ENCODE peak calls at places on chromosomes 11 and 22, in ten cellular contexts. One of them, this sample, is unnamed. For H3K4me1, the result is how much of the 10 kb centered on the place peaks cover.

GRCh38 chr22:27186643-27187042 is 529.3 kb downstream of the MIAT start:
- DNase-seq in Peyer's patch: no peak
- DNase-seq in spleen: no peak
- DNase-seq in thyroid gland: no peak
- DNase-seq in uterus: no peak
- DNase-seq in tibial nerve: no peak
- DNase-seq in IMR-90: no peak
- DNase-seq in body of pancreas: no peak
- DNase-seq in right lobe of liver: no peak
- DNase-seq in heart left ventricle: no peak
- DNase-seq in this sample: no peak

GRCh38 chr11:70255717-70256116 is 14.8 kb upstream of the PPFIA1 start:
- DNase-seq in Peyer's patch: no peak
- DNase-seq in spleen: no peak
- DNase-seq in thyroid gland: no peak
- DNase-seq in uterus: peak
- DNase-seq in tibial nerve: no peak
- DNase-seq in IMR-90: no peak
- DNase-seq in body of pancreas: no peak
- DNase-seq in right lobe of liver: no peak
- DNase-seq in heart left ventricle: no peak
- DNase-seq in this sample: no peak

GRCh38 chr11:16512163-16512562 is 155.8 kb upstream of the SOX6 start:
- DNase-seq in Peyer's patch: no peak
- DNase-seq in spleen: no peak
- DNase-seq in thyroid gland: no peak
- DNase-seq in uterus: no peak
- DNase-seq in tibial nerve: no peak
- DNase-seq in IMR-90: peak
- DNase-seq in body of pancreas: no peak
- DNase-seq in right lobe of liver: no peak
- DNase-seq in heart left ventricle: no peak
- DNase-seq in this sample: no peak

GRCh38 chr11:75633409-75634011 is 35.3 kb downstream of the MAP6 start:
- DNase-seq in Peyer's patch: no peak
- DNase-seq in spleen: no peak
- DNase-seq in thyroid gland: no peak
- DNase-seq in uterus: no peak
- DNase-seq in tibial nerve: no peak
- DNase-seq in IMR-90: no peak
- DNase-seq in body of pancreas: no peak
- DNase-seq in right lobe of liver: no peak
- DNase-seq in heart left ventricle: no peak
- DNase-seq in this sample: no peak

GRCh38 chr22:41825376-41825775 is 7.5 kb upstream of the SREBF2 start:
- DNase-seq in Peyer's patch: no peak
- DNase-seq in spleen: no peak
- DNase-seq in thyroid gland: no peak
- DNase-seq in uterus: no peak
- DNase-seq in tibial nerve: no peak
- DNase-seq in IMR-90: peak
- DNase-seq in body of pancreas: no peak
- DNase-seq in right lobe of liver: no peak
- DNase-seq in heart left ventricle: peak
- DNase-seq in this sample: peak

GRCh38 chr11:77619576-77620198 is 17.9 kb downstream of the CLNS1A start:
- DNase-seq in Peyer's patch: no peak
- DNase-seq in spleen: no peak
- DNase-seq in thyroid gland: no peak
- DNase-seq in uterus: no peak
- DNase-seq in tibial nerve: peak
- DNase-seq in IMR-90: peak
- DNase-seq in body of pancreas: no peak
- DNase-seq in right lobe of liver: no peak
- DNase-seq in heart left ventricle: no peak
- DNase-seq in this sample: no peak

GRCh38 chr11:121904148-121904547 is 211.9 kb downstream of the BLID start:
- DNase-seq in Peyer's patch: no peak
- DNase-seq in spleen: no peak
- DNase-seq in thyroid gland: no peak
- DNase-seq in uterus: no peak
- DNase-seq in tibial nerve: no peak
- DNase-seq in IMR-90: no peak
- DNase-seq in body of pancreas: no peak
- DNase-seq in right lobe of liver: no peak
- DNase-seq in heart left ventricle: no peak
- DNase-seq in this sample: peak

GRCh38 chr22:30233582-30233981 is 13.0 kb downstream of the LIF start:
- DNase-seq in Peyer's patch: no peak
- DNase-seq in spleen: no peak
- DNase-seq in thyroid gland: no peak
- DNase-seq in uterus: no peak
- DNase-seq in tibial nerve: no peak
- DNase-seq in IMR-90: no peak
- DNase-seq in body of pancreas: no peak
- DNase-seq in right lobe of liver: no peak
- DNase-seq in heart left ventricle: no peak
- DNase-seq in this sample: no peak

GRCh38 chr22:19734163-19734562 is 10.8 kb downstream of the GP1BB start:
- DNase-seq in Peyer's patch: no peak
- DNase-seq in spleen: no peak
- DNase-seq in thyroid gland: no peak
- DNase-seq in uterus: no peak
- DNase-seq in tibial nerve: no peak
- DNase-seq in IMR-90: no peak
- DNase-seq in body of pancreas: no peak
- DNase-seq in right lobe of liver: no peak
- DNase-seq in heart left ventricle: no peak
- DNase-seq in this sample: no peak

GRCh38 chr11:119445356-119445755 is 22.4 kb upstream of the THY1 start:
- DNase-seq in Peyer's patch: no peak
- DNase-seq in spleen: no peak
- DNase-seq in thyroid gland: no peak
- DNase-seq in uterus: no peak
- DNase-seq in tibial nerve: no peak
- DNase-seq in IMR-90: no peak
- DNase-seq in body of pancreas: no peak
- DNase-seq in right lobe of liver: no peak
- DNase-seq in heart left ventricle: no peak
- DNase-seq in this sample: no peak

GRCh38 chr11:59062602-59063529 is 23.2 kb upstream of the GLYATL1B start:
- DNase-seq in Peyer's patch: no peak
- DNase-seq in spleen: no peak
- DNase-seq in thyroid gland: no peak
- DNase-seq in uterus: no peak
- DNase-seq in tibial nerve: no peak
- DNase-seq in IMR-90: no peak
- DNase-seq in body of pancreas: no peak
- DNase-seq in right lobe of liver: no peak
- DNase-seq in heart left ventricle: no peak
- DNase-seq in this sample: no peak

GRCh38 chr11:10762185-10762584 is 11.1 kb downstream of the CTR9 start:
- DNase-seq in Peyer's patch: no peak
- DNase-seq in spleen: no peak
- DNase-seq in thyroid gland: no peak
- DNase-seq in uterus: no peak
- DNase-seq in tibial nerve: no peak
- DNase-seq in IMR-90: no peak
- DNase-seq in body of pancreas: no peak
- DNase-seq in right lobe of liver: no peak
- DNase-seq in heart left ventricle: no peak
- DNase-seq in this sample: no peak

GRCh38 chr11:105156231-105156630 is 16.7 kb upstream of the CARD18 start:
- DNase-seq in Peyer's patch: no peak
- DNase-seq in spleen: no peak
- DNase-seq in thyroid gland: no peak
- DNase-seq in uterus: no peak
- DNase-seq in tibial nerve: no peak
- DNase-seq in IMR-90: no peak
- DNase-seq in body of pancreas: no peak
- DNase-seq in right lobe of liver: no peak
- DNase-seq in heart left ventricle: no peak
- DNase-seq in this sample: no peak

GRCh38 chr11:62789576-62789975 is 2.2 kb downstream of the TMEM223 start:
- DNase-seq in Peyer's patch: no peak
- DNase-seq in spleen: no peak
- DNase-seq in thyroid gland: no peak
- DNase-seq in uterus: no peak
- DNase-seq in tibial nerve: no peak
- DNase-seq in IMR-90: no peak
- DNase-seq in body of pancreas: no peak
- DNase-seq in right lobe of liver: no peak
- DNase-seq in heart left ventricle: no peak
- DNase-seq in this sample: no peak

GRCh38 chr11:62792193-62792575 is 378 bp upstream of the TMEM223 start:
- DNase-seq in Peyer's patch: no peak
- DNase-seq in spleen: peak
- DNase-seq in thyroid gland: peak
- DNase-seq in uterus: no peak
- DNase-seq in tibial nerve: no peak
- DNase-seq in IMR-90: peak
- DNase-seq in body of pancreas: peak
- DNase-seq in right lobe of liver: no peak
- DNase-seq in heart left ventricle: peak
- DNase-seq in this sample: peak

GRCh38 chr11:62788991-62789390 is 1.8 kb downstream of the TMEM179B start:
- DNase-seq in Peyer's patch: no peak
- DNase-seq in spleen: no peak
- DNase-seq in thyroid gland: no peak
- DNase-seq in uterus: no peak
- DNase-seq in tibial nerve: no peak
- DNase-seq in IMR-90: no peak
- DNase-seq in body of pancreas: no peak
- DNase-seq in right lobe of liver: no peak
- DNase-seq in heart left ventricle: no peak
- DNase-seq in this sample: no peak

GRCh38 chr11:62794201-62794775 is 2.5 kb upstream of the TMEM223 start:
- DNase-seq in Peyer's patch: no peak
- DNase-seq in spleen: no peak
- DNase-seq in thyroid gland: no peak
- DNase-seq in uterus: no peak
- DNase-seq in tibial nerve: no peak
- DNase-seq in IMR-90: no peak
- DNase-seq in body of pancreas: no peak
- DNase-seq in right lobe of liver: no peak
- DNase-seq in heart left ventricle: no peak
- DNase-seq in this sample: no peak

GRCh38 chr11:62791501-62792192 is at the start of gene TMEM223:
- DNase-seq in Peyer's patch: peak
- DNase-seq in spleen: peak
- DNase-seq in thyroid gland: peak
- DNase-seq in uterus: peak
- DNase-seq in tibial nerve: peak
- DNase-seq in IMR-90: peak
- DNase-seq in body of pancreas: peak
- DNase-seq in right lobe of liver: peak
- DNase-seq in heart left ventricle: peak
- DNase-seq in this sample: peak
- TF ChIP-seq POLR2A in Peyer's patch: peak
- TF ChIP-seq POLR2A in spleen: peak
- TF ChIP-seq POLR2A in thyroid gland: peak
- TF ChIP-seq POLR2A in uterus: peak
- TF ChIP-seq POLR2A in tibial nerve: peak
- TF ChIP-seq POLR2A in IMR-90: peak
- TF ChIP-seq POLR2A in body of pancreas: peak
- TF ChIP-seq POLR2A in right lobe of liver: peak
- TF ChIP-seq POLR2A in heart left ventricle: peak
- TF ChIP-seq POLR2A in this sample: peak

GRCh38 chr22:38921801-38922200 is 35.6 kb upstream of the APOBEC3A start:
- DNase-seq in Peyer's patch: no peak
- DNase-seq in spleen: no peak
- DNase-seq in thyroid gland: no peak
- DNase-seq in uterus: no peak
- DNase-seq in tibial nerve: no peak
- DNase-seq in IMR-90: no peak
- DNase-seq in body of pancreas: no peak
- DNase-seq in right lobe of liver: no peak
- DNase-seq in heart left ventricle: no peak
- DNase-seq in this sample: no peak

GRCh38 chr22:38925571-38926041 is 31.8 kb upstream of the APOBEC3A start:
- DNase-seq in Peyer's patch: no peak
- DNase-seq in spleen: no peak
- DNase-seq in thyroid gland: peak
- DNase-seq in uterus: no peak
- DNase-seq in tibial nerve: no peak
- DNase-seq in IMR-90: peak
- DNase-seq in body of pancreas: no peak
- DNase-seq in right lobe of liver: no peak
- DNase-seq in heart left ventricle: no peak
- DNase-seq in this sample: no peak

GRCh38 chr22:38927033-38927789 is 30.2 kb upstream of the APOBEC3A start:
- DNase-seq in Peyer's patch: peak
- DNase-seq in spleen: peak
- DNase-seq in thyroid gland: peak
- DNase-seq in uterus: peak
- DNase-seq in tibial nerve: peak
- DNase-seq in IMR-90: peak
- DNase-seq in body of pancreas: peak
- DNase-seq in right lobe of liver: no peak
- DNase-seq in heart left ventricle: peak
- DNase-seq in this sample: peak

GRCh38 chr22:38923463-38924196 is 33.8 kb upstream of the APOBEC3A start:
- DNase-seq in Peyer's patch: peak
- DNase-seq in spleen: no peak
- DNase-seq in thyroid gland: peak
- DNase-seq in uterus: peak
- DNase-seq in tibial nerve: peak
- DNase-seq in IMR-90: peak
- DNase-seq in body of pancreas: peak
- DNase-seq in right lobe of liver: no peak
- DNase-seq in heart left ventricle: peak
- DNase-seq in this sample: peak

GRCh38 chr22:38924197-38924952 is 33.0 kb upstream of the APOBEC3A start:
- DNase-seq in Peyer's patch: peak
- DNase-seq in spleen: no peak
- DNase-seq in thyroid gland: peak
- DNase-seq in uterus: peak
- DNase-seq in tibial nerve: peak
- DNase-seq in IMR-90: peak
- DNase-seq in body of pancreas: peak
- DNase-seq in right lobe of liver: peak
- DNase-seq in heart left ventricle: peak
- DNase-seq in this sample: peak
- H3K4me1 ChIP-seq in Peyer's patch: under half
- H3K4me1 ChIP-seq in spleen: under half
- H3K4me1 ChIP-seq in thyroid gland: under half
- H3K4me1 ChIP-seq in uterus: under half
- H3K4me1 ChIP-seq in tibial nerve: under half
- H3K4me1 ChIP-seq in IMR-90: under half
- H3K4me1 ChIP-seq in body of pancreas: half or more
- H3K4me1 ChIP-seq in right lobe of liver: under half
- H3K4me1 ChIP-seq in heart left ventricle: under half
- H3K4me1 ChIP-seq in this sample: under half

GRCh38 chr22:24989541-24989951 is 37.0 kb downstream of the KIAA1671 start:
- DNase-seq in Peyer's patch: no peak
- DNase-seq in spleen: no peak
- DNase-seq in thyroid gland: peak
- DNase-seq in uterus: no peak
- DNase-seq in tibial nerve: peak
- DNase-seq in IMR-90: no peak
- DNase-seq in body of pancreas: no peak
- DNase-seq in right lobe of liver: peak
- DNase-seq in heart left ventricle: peak
- DNase-seq in this sample: no peak
- H3K4me3 ChIP-seq in Peyer's patch: no peak
- H3K4me3 ChIP-seq in spleen: no peak
- H3K4me3 ChIP-seq in thyroid gland: no peak
- H3K4me3 ChIP-seq in uterus: no peak
- H3K4me3 ChIP-seq in tibial nerve: no peak
- H3K4me3 ChIP-seq in IMR-90: no peak
- H3K4me3 ChIP-seq in body of pancreas: no peak
- H3K4me3 ChIP-seq in right lobe of liver: no peak
- H3K4me3 ChIP-seq in heart left ventricle: no peak
- H3K4me3 ChIP-seq in this sample: no peak

GRCh38 chr11:106786251-106786650 is 232.0 kb downstream of the GUCY1A2 start:
- DNase-seq in Peyer's patch: no peak
- DNase-seq in spleen: no peak
- DNase-seq in thyroid gland: no peak
- DNase-seq in uterus: no peak
- DNase-seq in tibial nerve: no peak
- DNase-seq in IMR-90: no peak
- DNase-seq in body of pancreas: no peak
- DNase-seq in right lobe of liver: no peak
- DNase-seq in heart left ventricle: no peak
- DNase-seq in this sample: no peak
- TF ChIP-seq POLR2A in Peyer's patch: no peak
- TF ChIP-seq POLR2A in spleen: no peak
- TF ChIP-seq POLR2A in thyroid gland: no peak
- TF ChIP-seq POLR2A in uterus: no peak
- TF ChIP-seq POLR2A in tibial nerve: no peak
- TF ChIP-seq POLR2A in IMR-90: no peak
- TF ChIP-seq POLR2A in body of pancreas: no peak
- TF ChIP-seq POLR2A in right lobe of liver: no peak
- TF ChIP-seq POLR2A in heart left ventricle: no peak
- TF ChIP-seq POLR2A in this sample: no peak

This sample was measured in adrenal gland.